ENCODE peak calls at places on chromosomes 4 and X, in eight cellular contexts. R is left cardiac atrium; K is MV-4-11; H is Peyer's patch; M is naive thymus-derived CD8-positive, alpha-beta T cell; S is NCI-H2081; F is GM20000; E is DMS53. Q is an unnamed sample.

GRCh38 chr4:7654550-7655266 is 220.0 kb upstream of the PSAPL1 start:
- DNase-seq in F (no peak), H (no peak), R (no peak), M (no peak), E (no peak), K (no peak), S (no peak), Q (no peak)

GRCh38 chrX:119427024-119427794 is 28.1 kb downstream of the SLC25A43 start:
- DNase-seq in F (peak), S (no peak), M (peak), H (no peak), R (peak), K (peak), E (peak), Q (peak)

GRCh38 chr4:124846306-124846705 is 133.8 kb upstream of the ANKRD50 start:
- DNase-seq in H (no peak), E (no peak), M (no peak), K (no peak), F (no peak), S (no peak), R (no peak), Q (no peak)

GRCh38 chrX:70171636-70172035 is 5.6 kb upstream of the DGAT2L6 start:
- DNase-seq in R (no peak), S (no peak), E (no peak), K (no peak), F (no peak), M (no peak), H (no peak), Q (no peak)

GRCh38 chrX:41917517-41917916 is 5.8 kb downstream of the CASK start:
- DNase-seq in R (no peak), S (no peak), E (no peak), H (no peak), M (peak), K (no peak), F (no peak), Q (no peak)

GRCh38 chr4:151302432-151302831 is 23.0 kb downstream of the SH3D19 start:
- DNase-seq in K (no peak), E (no peak), H (no peak), M (no peak), S (no peak), F (no peak), R (no peak), Q (no peak)

GRCh38 chrX:16445166-16445752 is 204.7 kb upstream of the S100G start:
- DNase-seq in H (no peak), E (peak), F (peak), R (no peak), S (peak), K (peak), M (peak), Q (peak)

GRCh38 chrX:46707274-46707965 is 51.5 kb downstream of the SLC9A7 start:
- DNase-seq in M (no peak), S (no peak), H (no peak), R (no peak), K (no peak), F (no peak), E (no peak), Q (no peak)

GRCh38 chrX:105894721-105895120 is 72.4 kb downstream of the NRK start:
- DNase-seq in E (no peak), H (no peak), S (no peak), M (no peak), F (no peak), R (no peak), K (no peak), Q (no peak)

GRCh38 chr4:74612837-74613236 is 167.9 kb downstream of the AREG start:
- DNase-seq in M (no peak), F (no peak), R (no peak), K (no peak), H (no peak), E (no peak), S (no peak), Q (no peak)

GRCh38 chr4:38664704-38665401 is 854 bp downstream of the KLF3 start:
- DNase-seq in S (peak), K (peak), H (peak), F (peak), M (peak), R (peak), E (peak), Q (peak)

GRCh38 chrX:109797311-109797975 is 64.4 kb upstream of the ACSL4 start:
- DNase-seq in K (no peak), E (no peak), R (no peak), H (no peak), M (no peak), S (no peak), F (no peak), Q (no peak)

GRCh38 chr4:111639876-111640275 is 505.4 kb upstream of the FAM241A start:
- DNase-seq in M (no peak), S (no peak), E (peak), F (no peak), R (no peak), H (no peak), K (peak), Q (no peak)

GRCh38 chr4:108619372-108620100 is 840 bp upstream of the RPL34 start:
- DNase-seq in E (no peak), S (no peak), F (no peak), H (no peak), K (peak), R (no peak), M (peak), Q (no peak)

GRCh38 chrX:72716766-72717165 is 2.7 kb upstream of the PHKA1 start:
- DNase-seq in S (no peak), R (no peak), H (no peak), K (no peak), F (no peak), M (no peak), E (peak), Q (no peak)

GRCh38 chr4:54742636-54743399 is 85.1 kb downstream of the KIT start:
- DNase-seq in R (no peak), F (no peak), M (no peak), S (no peak), H (no peak), E (no peak), K (peak), Q (no peak)

GRCh38 chrX:151825927-151826471 is 86.7 kb upstream of the MAGEA4 start:
- DNase-seq in H (no peak), E (no peak), F (no peak), S (no peak), K (no peak), M (no peak), R (no peak), Q (no peak)

GRCh38 chr4:139916041-139916440 is 237.9 kb downstream of the MAML3 start:
- DNase-seq in K (no peak), E (no peak), M (no peak), H (no peak), S (no peak), F (no peak), R (no peak), Q (no peak)

GRCh38 chrX:41291309-41291708 is 42.7 kb upstream of the DDX3X start:
- DNase-seq in H (no peak), E (no peak), M (no peak), S (no peak), F (no peak), R (no peak), K (no peak), Q (no peak)

GRCh38 chrX:67004451-67004850 is 365.6 kb upstream of the EDA2R start:
- DNase-seq in K (no peak), M (no peak), H (no peak), F (no peak), S (no peak), E (no peak), R (no peak), Q (no peak)

GRCh38 chrX:42485621-42486020 is 292.3 kb downstream of the PPP1R2C start:
- DNase-seq in F (no peak), E (no peak), K (no peak), R (no peak), S (no peak), M (no peak), H (no peak), Q (no peak)

GRCh38 chrX:153935326-153935851 is 552 bp upstream of the NAA10 start:
- DNase-seq in K (no peak), S (no peak), F (no peak), H (no peak), M (no peak), E (peak), R (no peak), Q (no peak)

GRCh38 chr4:37673523-37674192 is 12.5 kb downstream of the RELL1 start:
- DNase-seq in F (no peak), H (no peak), M (no peak), R (no peak), E (no peak), K (no peak), S (no peak), Q (no peak)

GRCh38 chr4:189121336-189121735 is 819.3 kb upstream of the FRG1 start:
- DNase-seq in F (no peak), K (no peak), H (no peak), M (no peak), E (peak), S (peak), R (no peak), Q (no peak)